ENCODE peak calls at places on chromosomes 4 and X, in six cellular contexts. T is OCI-LY7, X is HCT116, J is IMR-90, S is HepG2, O is K562. U is an unnamed sample.

GRCh38 chr4:32562010-32562409 is 1841.8 kb downstream of the PCDH7 start:
- DNase-seq in T (no peak), X (no peak), J (no peak), S (no peak), O (no peak), U (no peak)

GRCh38 chr4:113575391-113575790 is 186.1 kb downstream of the CAMK2D start:
- DNase-seq in T (no peak), X (no peak), J (peak; percentile 60), S (no peak), O (no peak), U (no peak)

GRCh38 chr4:136985683-136986082 is 546.6 kb downstream of the PCDH18 start:
- DNase-seq in T (no peak), X (no peak), J (no peak), S (no peak), O (no peak), U (no peak)

GRCh38 chr4:2907706-2908293 is 55.4 kb downstream of the NOP14 start:
- DNase-seq in T (no peak), X (no peak), J (no peak), S (peak; percentile 14), O (no peak), U (peak; percentile 68)

GRCh38 chrX:29941292-29941691 is 274.1 kb upstream of the MAGEB2 start:
- DNase-seq in T (no peak), X (no peak), J (peak; percentile 17), S (peak; percentile 4), O (no peak), U (no peak)

GRCh38 chr4:6066191-6066590 is 48.0 kb upstream of the C4orf50 start:
- DNase-seq in T (no peak), X (no peak), J (no peak), S (no peak), O (no peak), U (no peak)

GRCh38 chr4:73676136-73676535 is 55.9 kb upstream of the RASSF6 start:
- DNase-seq in T (no peak), X (no peak), J (no peak), S (no peak), O (no peak), U (peak; percentile 61)

GRCh38 chr4:48831532-48832015 is 686 bp downstream of the OCIAD1 start:
- DNase-seq in T (peak; percentile 58), X (no peak), J (peak; percentile 16), S (no peak), O (no peak), U (no peak)

GRCh38 chrX:120672389-120672788 is 42.5 kb upstream of the C1GALT1C1 start:
- DNase-seq in T (no peak), X (peak; percentile 1), J (peak; percentile 64), S (peak; percentile 18), O (peak; percentile 9), U (peak; percentile 83)

GRCh38 chr4:1973661-1974060 is 35.1 kb downstream of the NELFA start:
- DNase-seq in T (no peak), X (no peak), J (no peak), S (no peak), O (no peak), U (no peak)

GRCh38 chr4:76950846-76951321 is 1.3 kb downstream of the SEPTIN11 start:
- DNase-seq in T (peak; percentile 7), X (no peak), J (peak; percentile 52), S (no peak), O (peak; percentile 41), U (peak; percentile 18)

GRCh38 chrX:13899607-13900006 is 82.7 kb upstream of the GPM6B start:
- DNase-seq in T (no peak), X (no peak), J (peak; percentile 97), S (no peak), O (no peak), U (peak; percentile 97)

GRCh38 chrX:150767045-150767395 is 73.8 kb downstream of the MTMR1 start:
- DNase-seq in T (no peak), X (no peak), J (no peak), S (no peak), O (peak; percentile 69), U (no peak)

GRCh38 chrX:86263526-86263925 is 115.3 kb downstream of the DACH2 start:
- DNase-seq in T (no peak), X (no peak), J (no peak), S (no peak), O (no peak), U (no peak)

GRCh38 chrX:16300831-16301230 is 133.6 kb downstream of the MAGEB17 start:
- DNase-seq in T (no peak), X (no peak), J (no peak), S (no peak), O (no peak), U (no peak)

GRCh38 chr4:120829113-120829831 is 93.3 kb downstream of the PRDM5 start:
- DNase-seq in T (no peak), X (no peak), J (peak; percentile 70), S (no peak), O (no peak), U (peak; percentile 2)

GRCh38 chr4:139841464-139842195 is 176.0 kb downstream of the MGST2 start:
- DNase-seq in T (peak; percentile 14), X (no peak), J (no peak), S (peak; percentile 98), O (peak; percentile 29), U (no peak)

GRCh38 chrX:15643786-15644559 is 20.6 kb downstream of the CLTRN start:
- DNase-seq in T (no peak), X (no peak), J (no peak), S (no peak), O (no peak), U (no peak)

GRCh38 chr4:78057135-78057599 is at the start of gene FRAS1:
- DNase-seq in T (peak; percentile 72), X (no peak), J (no peak), S (peak; percentile 62), O (no peak), U (peak; percentile 13)

GRCh38 chr4:80197132-80197573 is at the start of gene PRDM8:
- DNase-seq in T (no peak), X (no peak), J (peak; percentile 73), S (no peak), O (no peak), U (no peak)

GRCh38 chr4:8740666-8741395 is 130.8 kb downstream of the HMX1 start:
- DNase-seq in T (no peak), X (no peak), J (no peak), S (no peak), O (no peak), U (no peak)

GRCh38 chrX:125205918-125206665 is 113.6 kb upstream of the TEX13C start:
- DNase-seq in T (no peak), X (no peak), J (no peak), S (no peak), O (no peak), U (peak; percentile 30)

GRCh38 chr4:163344147-163345050 is 707 bp downstream of the NPY5R start:
- DNase-seq in T (no peak), X (no peak), J (no peak), S (no peak), O (no peak), U (no peak)

GRCh38 chr4:81635747-81636146 is 164.0 kb upstream of the RASGEF1B start:
- DNase-seq in T (peak; percentile 96), X (peak; percentile 3), J (no peak), S (no peak), O (no peak), U (peak; percentile 11)

GRCh38 chr4:19857405-19857804 is 394.3 kb upstream of the SLIT2 start:
- DNase-seq in T (no peak), X (no peak), J (peak; percentile 58), S (no peak), O (no peak), U (no peak)

GRCh38 chr4:189124791-189125190 is 815.9 kb upstream of the FRG1 start:
- DNase-seq in T (no peak), X (no peak), J (peak; percentile 24), S (no peak), O (no peak), U (no peak)

GRCh38 chr4:83821493-83821892 is 285.6 kb downstream of the GPAT3 start:
- DNase-seq in T (no peak), X (no peak), J (no peak), S (no peak), O (no peak), U (no peak)
- H4K20me1 ChIP-seq in T (no peaks in the 10 kb centered on the region), X (no peaks in the 10 kb centered on the region), J (no peaks in the 10 kb centered on the region), S (no peaks in the 10 kb centered on the region), O (no peaks in the 10 kb centered on the region), U (no peaks in the 10 kb centered on the region)

GRCh38 chr4:22072726-22073125 is 124.2 kb upstream of the KCNIP4 start:
- DNase-seq in T (no peak), X (no peak), J (no peak), S (no peak), O (no peak), U (no peak)
- TF ChIP-seq CTCF in T (no peak), X (no peak), J (no peak), S (no peak), O (no peak), U (no peak)

GRCh38 chr4:109378076-109378475 is 55.5 kb upstream of the SEC24B start:
- DNase-seq in T (no peak), X (no peak), J (no peak), S (no peak), O (no peak), U (no peak)

GRCh38 chr4:109378511-109378910 is 55.1 kb upstream of the SEC24B start:
- DNase-seq in T (no peak), X (no peak), J (no peak), S (no peak), O (no peak), U (no peak)

DNA sequence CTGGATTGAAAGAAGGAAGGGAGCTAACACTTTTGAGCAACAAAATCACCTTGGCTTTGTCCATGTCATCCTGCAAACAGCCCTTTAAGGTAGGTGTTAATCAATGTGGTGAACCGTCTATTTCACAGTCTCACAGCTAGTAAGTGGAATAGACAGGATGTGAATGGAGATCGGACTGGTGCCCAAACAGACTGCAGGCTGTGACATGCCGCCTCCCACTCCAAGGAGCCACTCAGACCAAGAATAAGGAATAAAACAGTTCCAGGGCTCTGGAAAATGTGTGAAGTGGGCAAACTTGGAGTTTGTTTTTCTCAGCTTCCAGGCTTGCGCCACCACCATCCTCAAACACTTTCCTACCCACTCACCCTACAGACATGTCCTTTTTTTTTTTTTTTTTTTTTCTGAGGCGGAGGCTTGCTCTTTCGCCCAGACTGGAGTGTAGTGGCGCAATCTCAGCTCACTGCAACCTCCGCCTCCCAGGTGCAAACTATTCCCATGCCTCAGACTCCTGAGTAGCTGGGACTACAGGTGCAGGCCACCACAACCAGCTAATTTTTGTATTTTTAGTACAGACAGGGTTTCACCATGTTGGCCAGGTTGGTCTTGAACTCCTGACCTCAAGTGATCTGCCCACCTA is 57.7 kb upstream of the SEC24B start:
- DNase-seq in T (no peak), X (no peak), J (no peak), S (no peak), O (no peak), U (no peak)
- H3K4me2 ChIP-seq in T (no peak overlapping the region), X (no peak overlapping the region), J (no peak overlapping the region), S (no peak overlapping the region), O (no peak overlapping the region), U (no peak overlapping the region)

GRCh38 chr4:55405073-55405472 is 9.3 kb downstream of the TMEM165 start:
- DNase-seq in T (no peak), X (no peak), J (no peak), S (no peak), O (no peak), U (no peak)

GRCh38 chr4:55407119-55407518 is 11.4 kb downstream of the TMEM165 start:
- DNase-seq in T (no peak), X (no peak), J (no peak), S (no peak), O (no peak), U (no peak)

GRCh38 chr4:55409468-55410171 is 13.9 kb downstream of the TMEM165 start:
- DNase-seq in T (peak; percentile 52), X (no peak), J (peak; percentile 13), S (no peak), O (no peak), U (no peak)

GRCh38 chr4:55407764-55408163 is 12.0 kb downstream of the TMEM165 start:
- DNase-seq in T (no peak), X (no peak), J (no peak), S (no peak), O (no peak), U (no peak)

GRCh38 chr4:55406545-55406944 is 10.8 kb downstream of the TMEM165 start:
- DNase-seq in T (no peak), X (no peak), J (no peak), S (no peak), O (no peak), U (no peak)
- H4K20me1 ChIP-seq in T (peaks cover 4% of the 10 kb centered on the region), X (peaks cover 18% of the 10 kb centered on the region), J (peaks cover 88% of the 10 kb centered on the region), S (peaks cover 9% of the 10 kb centered on the region), O (peaks cover 8% of the 10 kb centered on the region), U (peaks cover 60% of the 10 kb centered on the region)